ENCODE peak calls at places on chromosomes 7 and 10, in ten cellular contexts. V is sigmoid colon, T is ovary, Z is upper lobe of left lung, L is transverse colon, X is A549, H is H1, M is SK-N-SH, O is K562, J is GM12878. P is an unnamed sample.

GRCh38 chr10:71334228-71334791 is 15.3 kb downstream of the SLC29A3 start:
- DNase-seq in O (no peak), V (no peak), M (no peak), X (no peak), J (no peak), T (no peak), L (no peak), Z (peak), H (no peak), P (no peak)

GRCh38 chr7:142739927-142740492 is 9.3 kb upstream of the PRSS1 start:
- DNase-seq in J (no peak), V (no peak), L (no peak), T (no peak), M (no peak), Z (no peak), O (peak), H (no peak), X (no peak), P (no peak)

GRCh38 chr10:69435966-69436520 is 15.2 kb upstream of the TSPAN15 start:
- DNase-seq in T (no peak), O (no peak), Z (peak), H (no peak), M (no peak), V (peak), L (no peak), J (no peak), X (no peak), P (no peak)

GRCh38 chr7:107394831-107395230 is 75.0 kb upstream of the GPR22 start:
- DNase-seq in X (no peak), H (no peak), M (no peak), V (no peak), J (no peak), Z (no peak), L (no peak), T (no peak), O (no peak), P (no peak)

GRCh38 chr7:17369686-17370426 is 71.4 kb downstream of the AHR start:
- DNase-seq in V (no peak), Z (no peak), X (peak), T (peak), O (peak), M (no peak), J (no peak), H (no peak), L (no peak), P (no peak)

GRCh38 chr7:57427146-57427545 is 22.8 kb upstream of the ZNF716 start:
- DNase-seq in O (no peak), T (no peak), H (no peak), J (no peak), X (no peak), Z (no peak), V (no peak), M (no peak), L (no peak), P (no peak)

GRCh38 chr7:780516-780915 is 51.8 kb upstream of the SUN1 start:
- DNase-seq in O (no peak), H (no peak), J (no peak), M (no peak), Z (no peak), X (no peak), T (no peak), L (no peak), V (no peak), P (no peak)

GRCh38 chr7:28072876-28073514 is 107.6 kb downstream of the JAZF1 start:
- DNase-seq in M (no peak), H (no peak), Z (no peak), V (no peak), X (no peak), L (no peak), T (no peak), O (no peak), J (no peak), P (no peak)

GRCh38 chr7:25073451-25073850 is 51.6 kb downstream of the CYCS start:
- DNase-seq in V (no peak), H (no peak), J (no peak), L (no peak), T (peak), M (no peak), Z (no peak), X (no peak), O (no peak), P (no peak)

GRCh38 chr10:119473715-119474230 is 68.7 kb downstream of the RGS10 start:
- DNase-seq in L (no peak), Z (no peak), V (no peak), O (no peak), T (no peak), M (no peak), H (no peak), X (no peak), J (no peak), P (no peak)

GRCh38 chr10:34427911-34428216 is 387.2 kb downstream of the PARD3 start:
- DNase-seq in Z (no peak), V (no peak), H (no peak), M (no peak), J (no peak), L (no peak), X (no peak), T (no peak), O (no peak), P (no peak)

GRCh38 chr10:75972494-75973276 is 541.3 kb downstream of the LRMDA start:
- DNase-seq in X (no peak), L (no peak), Z (no peak), H (no peak), J (no peak), V (peak), M (peak), T (peak), O (no peak), P (no peak)

GRCh38 chr10:48951707-48952106 is 12.1 kb upstream of the LRRC18 start:
- DNase-seq in Z (no peak), V (peak), L (no peak), T (no peak), O (no peak), J (no peak), X (no peak), M (peak), H (no peak), P (no peak)

GRCh38 chr7:68587599-68587998 is 1010.7 kb upstream of the AUTS2 start:
- DNase-seq in T (no peak), O (no peak), Z (no peak), L (no peak), X (no peak), J (no peak), M (peak), V (no peak), H (no peak), P (no peak)

GRCh38 chr7:28662236-28662635 is 249.9 kb downstream of the CREB5 start:
- DNase-seq in T (no peak), X (no peak), V (no peak), H (no peak), M (no peak), Z (no peak), J (no peak), O (no peak), L (no peak), P (no peak)

GRCh38 chr10:87827681-87828080 is 9.7 kb upstream of the ATAD1 start:
- DNase-seq in M (no peak), J (no peak), L (no peak), V (no peak), Z (no peak), X (no peak), O (no peak), T (no peak), H (no peak), P (no peak)

GRCh38 chr7:54831644-54832095 is 72.7 kb upstream of the SEC61G start:
- DNase-seq in O (no peak), V (no peak), L (no peak), H (no peak), Z (no peak), X (no peak), M (no peak), T (no peak), J (no peak), P (no peak)

GRCh38 chr10:103227416-103227815 is 18.3 kb upstream of the RPEL1 start:
- DNase-seq in H (no peak), J (no peak), L (no peak), Z (no peak), M (no peak), O (no peak), T (no peak), X (no peak), V (no peak), P (no peak)

GRCh38 chr10:68327889-68328786 is 3.7 kb upstream of the HNRNPH3 start:
- DNase-seq in V (no peak), T (peak), Z (no peak), O (no peak), L (no peak), H (no peak), X (peak), M (peak), J (no peak), P (peak)

GRCh38 chr10:86962136-86962980 is 4.0 kb downstream of the SNCG start:
- DNase-seq in Z (no peak), H (no peak), V (peak), O (no peak), M (no peak), L (peak), X (no peak), T (peak), J (no peak), P (no peak)

GRCh38 chr10:6385683-6386082 is 183.0 kb downstream of the PFKFB3 start:
- DNase-seq in Z (no peak), J (no peak), T (no peak), V (no peak), H (no peak), O (no peak), L (no peak), X (no peak), M (no peak), P (no peak)

GRCh38 chr10:6386346-6386745 is 183.6 kb downstream of the PFKFB3 start:
- DNase-seq in X (no peak), O (no peak), M (no peak), J (no peak), T (no peak), Z (peak), V (no peak), L (no peak), H (no peak), P (no peak)

GRCh38 chr10:6386960-6387359 is 184.2 kb downstream of the PFKFB3 start:
- DNase-seq in X (no peak), J (no peak), H (no peak), L (no peak), V (no peak), M (no peak), O (no peak), Z (no peak), T (no peak), P (no peak)

GRCh38 chr10:6390213-6390612 is 187.5 kb downstream of the PFKFB3 start:
- DNase-seq in H (no peak), X (no peak), O (no peak), V (no peak), J (no peak), Z (no peak), T (no peak), L (no peak), M (no peak), P (no peak)

GRCh38 chr10:6388261-6388893 is 185.6 kb downstream of the PFKFB3 start:
- DNase-seq in L (no peak), H (no peak), X (no peak), V (no peak), O (no peak), T (no peak), J (no peak), Z (no peak), M (no peak), P (no peak)
- TF ChIP-seq EP300 in L (no peak), H (no peak), X (no peak), V (no peak), O (no peak), T (no peak), J (no peak), Z (no peak), M (no peak), P (no peak)

GRCh38 chr10:43122096-43122495 is 16.1 kb upstream of the CSGALNACT2 start:
- DNase-seq in X (no peak), Z (no peak), T (peak), L (peak), M (no peak), V (no peak), J (no peak), O (no peak), H (no peak), P (no peak)
- H3K27ac ChIP-seq in X (no peak), Z (no peak), T (no peak), L (no peak), M (no peak), V (no peak), J (no peak), O (no peak), H (no peak), P (no peak)

DNA sequence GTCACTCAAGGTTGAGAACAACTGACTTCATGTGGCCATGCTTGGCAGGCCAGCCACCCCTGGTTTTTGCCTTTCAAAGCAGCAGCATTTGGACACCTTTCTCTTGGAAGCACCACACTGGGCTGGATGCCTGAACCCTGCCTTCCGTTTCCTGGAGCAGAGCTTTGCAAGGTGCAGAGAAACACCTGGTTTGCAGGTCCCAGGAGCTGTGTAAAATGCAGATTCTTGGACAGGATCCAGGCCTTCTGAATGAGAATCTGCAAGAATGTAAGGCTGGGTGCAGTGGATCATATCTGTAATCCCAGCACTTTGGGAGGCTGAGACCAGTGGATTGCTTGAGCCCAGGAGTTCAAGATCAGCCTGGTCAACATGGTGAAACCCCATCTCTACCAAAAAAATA is 18.0 kb upstream of the DUSP5 start:
- DNase-seq in T (no peak), O (no peak), L (no peak), H (no peak), V (no peak), X (no peak), J (no peak), Z (no peak), M (no peak), P (no peak)
- TF ChIP-seq EP300 in T (no peak), O (no peak), L (no peak), H (no peak), V (no peak), X (no peak), J (no peak), Z (no peak), M (no peak), P (no peak)

DNA sequence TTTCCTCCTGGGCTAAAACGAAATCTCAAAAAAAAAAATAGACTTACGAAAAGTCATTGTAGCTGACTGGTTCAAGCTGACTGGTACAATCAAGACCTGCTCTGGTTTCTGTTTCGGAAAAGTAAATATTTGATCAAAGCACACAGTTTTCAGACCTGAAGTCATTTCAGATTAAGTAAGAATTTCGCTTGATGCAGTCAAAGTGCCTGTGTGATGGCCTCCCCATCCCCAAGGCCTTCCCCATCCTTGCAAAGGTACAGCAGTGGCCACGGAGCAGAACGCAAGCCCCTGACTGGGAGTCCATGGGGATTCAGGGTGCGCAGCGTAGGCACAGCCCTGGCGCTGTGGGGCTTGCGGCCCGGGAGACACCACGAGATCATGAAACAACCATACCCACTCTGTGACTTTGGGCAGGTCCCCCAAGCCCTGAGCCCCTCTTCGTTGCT is 29.2 kb downstream of the CHST15 start:
- DNase-seq in J (no peak), X (peak), H (no peak), L (no peak), T (no peak), M (no peak), Z (peak), V (no peak), O (no peak), P (no peak)
- H3K27ac ChIP-seq in J (no peak), X (peak), H (no peak), L (peak), T (peak), M (no peak), Z (peak), V (peak), O (no peak), P (no peak)

DNA sequence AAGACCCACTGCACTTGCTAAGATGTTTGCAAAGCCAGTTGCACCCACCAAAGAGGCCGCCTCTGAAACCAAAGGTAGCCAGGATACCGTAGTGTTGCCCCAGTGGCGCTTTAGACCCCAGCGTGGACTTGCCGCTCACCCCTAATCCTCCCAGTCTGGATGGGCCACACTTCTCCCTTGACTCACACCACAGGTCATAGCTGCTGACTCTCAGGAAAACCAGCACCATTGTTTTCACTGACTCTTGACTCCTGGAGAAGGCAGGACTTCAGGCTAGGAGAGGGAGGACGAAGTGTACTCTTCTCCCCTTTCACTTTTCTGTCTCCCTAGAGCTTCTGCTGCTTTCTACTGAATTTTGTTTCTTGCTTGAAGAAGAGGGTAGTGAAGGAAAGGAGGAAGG is 22.3 kb downstream of the RAB19 start:
- DNase-seq in V (no peak), T (no peak), M (no peak), H (no peak), X (no peak), L (no peak), J (no peak), Z (no peak), O (no peak), P (no peak)
- TF ChIP-seq EP300 in V (no peak), T (no peak), M (no peak), H (no peak), X (no peak), L (no peak), J (no peak), Z (no peak), O (no peak), P (no peak)

GRCh38 chr10:110083884-110084283 is 76.1 kb downstream of the ADD3 start:
- DNase-seq in L (no peak), M (no peak), J (no peak), H (no peak), Z (no peak), V (no peak), T (no peak), O (peak), X (no peak), P (no peak)
- H3K27ac ChIP-seq in L (peak), M (no peak), J (peak), H (no peak), Z (no peak), V (no peak), T (no peak), O (peak), X (peak), P (peak)